ENCODE peak calls at places on chromosomes 12 and 14, in six cellular contexts. Y is pons; G is stimulated activated CD8-positive, alpha-beta memory T cell treated with anti-CD3 and anti-CD28 coated beads, Interleukin-4, amount 100 ng/mL, for 4 hours; Z is activated T-helper 1 cell treated with Interleukin-2 at 50 U/mL for 16 hours; F is HT-29; L is stimulated activated CD4-positive, alpha-beta T cell treated with anti-CD3 and anti-CD28 coated beads, TNF-alpha, amount 100 ng/mL, for 48 hours. M is an unnamed sample.

GRCh38 chr14:32201816-32202467 is at the start of gene RNU6-7:
- DNase-seq in L (no peak), Y (peak), F (no peak), G (peak), Z (no peak), M (no peak)

GRCh38 chr14:65849096-65849495 is 436.6 kb downstream of the FUT8 start:
- DNase-seq in L (no peak), Y (no peak), Z (no peak), F (no peak), G (no peak), M (no peak)

GRCh38 chr12:131943876-131944275 is 5.9 kb upstream of the EP400 start:
- DNase-seq in G (no peak), F (no peak), Z (no peak), Y (no peak), L (no peak), M (peak)

GRCh38 chr12:66329941-66330340 is 27.6 kb downstream of the HELB start:
- DNase-seq in G (no peak), F (no peak), Z (no peak), L (no peak), Y (peak), M (no peak)

GRCh38 chr12:124675881-124676688 is 108.7 kb upstream of the NCOR2 start:
- DNase-seq in L (no peak), Y (peak), G (no peak), F (no peak), Z (no peak), M (peak)

GRCh38 chr12:115438314-115438713 is 754.3 kb upstream of the TBX3 start:
- DNase-seq in Z (no peak), G (no peak), L (no peak), F (no peak), Y (no peak), M (no peak)

GRCh38 chr12:8078400-8078799 is 3.7 kb upstream of the NECAP1 start:
- DNase-seq in Y (peak), Z (peak), L (peak), G (no peak), F (no peak), M (peak)

GRCh38 chr12:64169999-64170398 is 52.1 kb downstream of the KICS2 start:
- DNase-seq in Y (no peak), Z (no peak), F (no peak), L (no peak), G (no peak), M (no peak)

GRCh38 chr12:12540261-12541013 is 22.2 kb downstream of the DUSP16 start:
- DNase-seq in F (no peak), Y (no peak), L (no peak), Z (no peak), G (no peak), M (no peak)

GRCh38 chr14:44029933-44030332 is 477.1 kb downstream of the FSCB start:
- DNase-seq in L (no peak), G (no peak), F (no peak), Z (no peak), Y (no peak), M (no peak)

GRCh38 chr12:106239951-106240335 is 7.9 kb downstream of the CKAP4 start:
- DNase-seq in Y (no peak), F (no peak), G (no peak), L (no peak), Z (no peak), M (no peak)

GRCh38 chr14:96635850-96636249 is 133.7 kb downstream of the PAPOLA start:
- DNase-seq in Z (no peak), G (no peak), Y (no peak), L (no peak), F (no peak), M (no peak)

GRCh38 chr12:80815351-80815750 is 98.6 kb downstream of the MYF5 start:
- DNase-seq in Y (no peak), G (no peak), F (no peak), L (no peak), Z (no peak), M (no peak)

GRCh38 chr12:5395443-5396401 is 36.2 kb upstream of the NTF3 start:
- DNase-seq in F (no peak), L (no peak), Z (no peak), Y (no peak), G (no peak), M (no peak)

GRCh38 chr14:105852378-105853088 is 326.1 kb downstream of the TMEM121 start:
- DNase-seq in F (no peak), Z (no peak), Y (no peak), G (no peak), L (no peak), M (no peak)

GRCh38 chr12:32920506-32921085 is 24.0 kb upstream of the PKP2 start:
- DNase-seq in F (peak), Z (no peak), G (no peak), Y (no peak), L (no peak), M (no peak)

GRCh38 chr12:116299548-116300150 is 22.2 kb upstream of the MED13L start:
- DNase-seq in G (no peak), L (no peak), Y (no peak), F (no peak), Z (no peak), M (no peak)

GRCh38 chr14:22112004-22112403 is 438.4 kb upstream of the OR4E1 start:
- DNase-seq in G (peak), Y (no peak), Z (peak), L (peak), F (peak), M (no peak)

GRCh38 chr14:78933948-78934524 is 763.9 kb downstream of the NRXN3 start:
- DNase-seq in L (peak), F (peak), Z (no peak), G (no peak), Y (peak), M (no peak)

GRCh38 chr12:109701064-109701463 is 12.6 kb upstream of the FAM222A start:
- DNase-seq in Y (no peak), L (no peak), Z (no peak), F (no peak), G (no peak), M (no peak)

GRCh38 chr12:1073652-1074051 is 82.6 kb downstream of the ERC1 start:
- DNase-seq in L (no peak), F (no peak), Y (no peak), G (no peak), Z (no peak), M (no peak)

GRCh38 chr12:107332726-107333125 is 239.4 kb upstream of the CRY1 start:
- DNase-seq in Y (no peak), L (no peak), G (no peak), Z (no peak), F (no peak), M (no peak)

GRCh38 chr12:124401563-124402180 is 106.8 kb downstream of the RFLNA start:
- DNase-seq in F (no peak), Y (no peak), Z (no peak), G (no peak), L (no peak), M (no peak)

GRCh38 chr12:108649668-108650067 is 16.0 kb upstream of the SELPLG start:
- DNase-seq in G (no peak), F (no peak), L (no peak), Z (no peak), Y (no peak), M (no peak)

GRCh38 chr14:70654609-70655008 is 12.9 kb downstream of the TTC9 start:
- DNase-seq in F (no peak), L (no peak), Y (no peak), Z (no peak), G (no peak), M (no peak)

GRCh38 chr12:10716704-10717315 is 6.3 kb downstream of the YBX3 start:
- DNase-seq in F (peak), L (no peak), Z (no peak), Y (peak), G (no peak), M (no peak)